ENCODE peak calls at places on chromosomes 5 and 9, in seven cellular contexts. J, Z, K, D, C, Y and W are unnamed samples.

GRCh38 chr9:76576344-76576743 is 117.4 kb downstream of the GCNT1 start:
- DNase-seq in J (no peak), Z (peak; percentile 78), K (peak; percentile 87), D (peak; percentile 70), C (no peak), Y (no peak), W (peak; percentile 63)

GRCh38 chr9:107299437-107299836 is 16.4 kb downstream of the RAD23B start:
- DNase-seq in J (no peak), Z (no peak), K (no peak), D (no peak), C (no peak), Y (no peak), W (no peak)

GRCh38 chr9:113522419-113522818 is 58.9 kb downstream of the RGS3 start:
- DNase-seq in J (no peak), Z (no peak), K (no peak), D (no peak), C (no peak), Y (no peak), W (no peak)

GRCh38 chr5:119274767-119275130 is 81.1 kb upstream of the TNFAIP8 start:
- DNase-seq in J (peak; percentile 30), Z (peak; percentile 53), K (no peak), D (no peak), C (peak; percentile 18), Y (no peak), W (peak; percentile 84)

GRCh38 chr9:5838884-5839571 is 6.1 kb upstream of the ERMP1 start:
- DNase-seq in J (peak; percentile 53), Z (no peak), K (no peak), D (no peak), C (peak; percentile 77), Y (peak; percentile 59), W (no peak)

GRCh38 chr5:109693535-109694152 is 3.9 kb downstream of the MAN2A1 start:
- DNase-seq in J (no peak), Z (no peak), K (no peak), D (no peak), C (no peak), Y (no peak), W (no peak)

GRCh38 chr9:36045610-36046009 is 8.9 kb downstream of the RECK start:
- DNase-seq in J (no peak), Z (no peak), K (no peak), D (no peak), C (no peak), Y (no peak), W (no peak)

GRCh38 chr5:1078851-1079250 is 33.0 kb downstream of the SLC12A7 start:
- DNase-seq in J (no peak), Z (no peak), K (no peak), D (no peak), C (no peak), Y (no peak), W (no peak)

GRCh38 chr5:73981696-73982095 is 355.7 kb downstream of the ARHGEF28 start:
- DNase-seq in J (no peak), Z (no peak), K (no peak), D (no peak), C (no peak), Y (no peak), W (no peak)

GRCh38 chr5:108143581-108143980 is 238.3 kb downstream of the FBXL17 start:
- DNase-seq in J (no peak), Z (no peak), K (no peak), D (no peak), C (no peak), Y (no peak), W (no peak)

GRCh38 chr5:10301842-10302610 is 5.7 kb downstream of the CMBL start:
- DNase-seq in J (no peak), Z (no peak), K (no peak), D (no peak), C (no peak), Y (no peak), W (no peak)

GRCh38 chr5:133051117-133051546 is 681 bp upstream of the HSPA4 start:
- DNase-seq in J (no peak), Z (no peak), K (no peak), D (no peak), C (no peak), Y (no peak), W (no peak)

GRCh38 chr9:112311497-112311896 is 21.9 kb downstream of the PTBP3 start:
- DNase-seq in J (no peak), Z (no peak), K (no peak), D (no peak), C (no peak), Y (no peak), W (no peak)

GRCh38 chr5:141919218-141920129 is 4.2 kb upstream of the DELE1 start:
- DNase-seq in J (peak; percentile 18), Z (no peak), K (no peak), D (no peak), C (no peak), Y (no peak), W (no peak)

GRCh38 chr9:86287013-86287412 is 4.7 kb upstream of the ISCA1 start:
- DNase-seq in J (no peak), Z (peak; percentile 35), K (no peak), D (no peak), C (no peak), Y (peak; percentile 64), W (no peak)

GRCh38 chr9:78940121-78940855 is 631.5 kb upstream of the TLE4 start:
- DNase-seq in J (no peak), Z (no peak), K (no peak), D (no peak), C (no peak), Y (no peak), W (no peak)

GRCh38 chr5:147874910-147875367 is 3.6 kb upstream of the SCGB3A2 start:
- DNase-seq in J (no peak), Z (no peak), K (no peak), D (no peak), C (no peak), Y (peak; percentile 78), W (no peak)

GRCh38 chr5:104062495-104063377 is 500.1 kb upstream of the NUDT12 start:
- DNase-seq in J (no peak), Z (no peak), K (no peak), D (no peak), C (peak; percentile 34), Y (peak; percentile 38), W (no peak)

GRCh38 chr5:51558682-51559081 is 175.4 kb downstream of the ISL1 start:
- DNase-seq in J (no peak), Z (no peak), K (no peak), D (no peak), C (no peak), Y (no peak), W (no peak)

GRCh38 chr5:169067641-169068316 is 233.2 kb downstream of the SLIT3 start:
- DNase-seq in J (no peak), Z (no peak), K (no peak), D (no peak), C (no peak), Y (no peak), W (no peak)

GRCh38 chr9:104858271-104858670 is 69.7 kb downstream of the ABCA1 start:
- DNase-seq in J (no peak), Z (no peak), K (no peak), D (no peak), C (no peak), Y (no peak), W (no peak)

GRCh38 chr5:116824751-116825438 is 250.3 kb upstream of the SEMA6A start:
- DNase-seq in J (no peak), Z (no peak), K (no peak), D (no peak), C (no peak), Y (no peak), W (no peak)

GRCh38 chr5:113212244-113212920 is 222.4 kb downstream of the TSSK1B start:
- DNase-seq in J (no peak), Z (no peak), K (peak; percentile 85), D (no peak), C (no peak), Y (no peak), W (no peak)

GRCh38 chr5:56233230-56233629 is at the start of gene ANKRD55:
- DNase-seq in J (no peak), Z (no peak), K (no peak), D (no peak), C (no peak), Y (no peak), W (no peak)
- H3K4me1 ChIP-seq in J (no peaks in the 10 kb centered on the region), Z (no peaks in the 10 kb centered on the region), K (peaks cover 4% of the 10 kb centered on the region), D (no peaks in the 10 kb centered on the region), C (no peaks in the 10 kb centered on the region), Y (peaks cover 4% of the 10 kb centered on the region), W (no peaks in the 10 kb centered on the region)

GRCh38 chr5:170265527-170265926 is 32.0 kb downstream of the LCP2 start:
- DNase-seq in J (no peak), Z (no peak), K (no peak), D (no peak), C (no peak), Y (no peak), W (no peak)
- H3K4me1 ChIP-seq in J (peaks cover 65% of the 10 kb centered on the region), Z (peaks cover 96% of the 10 kb centered on the region), K (no peaks in the 10 kb centered on the region), D (peaks cover 97% of the 10 kb centered on the region), C (no peaks in the 10 kb centered on the region), Y (peaks cover 8% of the 10 kb centered on the region), W (peaks cover 98% of the 10 kb centered on the region)

DNA sequence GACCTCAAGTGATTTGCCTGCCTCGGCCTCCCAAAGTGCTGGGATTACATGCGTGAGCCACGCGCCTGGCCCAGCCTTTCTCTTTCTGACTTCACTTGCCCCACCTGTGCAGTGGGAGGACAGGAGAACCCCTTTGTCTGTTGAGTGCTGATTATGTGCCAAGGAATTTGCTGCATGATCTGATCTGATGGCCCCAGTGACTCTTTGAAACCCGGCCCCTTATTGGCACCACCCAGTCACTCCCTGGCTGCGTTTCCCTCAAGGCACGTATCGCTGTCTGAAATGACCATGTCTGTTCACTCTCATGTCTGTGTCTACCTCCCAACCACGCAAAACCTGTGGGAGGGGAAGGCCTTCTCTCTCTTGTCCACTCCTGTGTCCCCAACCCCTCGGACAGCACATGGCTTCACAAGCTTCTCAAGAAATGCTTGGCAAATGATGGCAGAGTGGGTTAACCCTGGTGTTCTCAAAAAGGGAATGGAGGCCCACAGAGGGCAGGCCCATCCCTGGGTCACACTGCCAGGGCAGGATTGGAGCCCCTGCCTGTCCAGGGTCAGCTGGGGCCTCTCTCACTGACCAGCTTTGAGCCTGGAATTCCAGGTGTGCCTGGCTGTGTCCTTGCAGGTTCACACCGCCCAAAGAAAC is 21.9 kb downstream of the NEK6 start:
- DNase-seq in J (no peak), Z (no peak), K (no peak), D (no peak), C (no peak), Y (no peak), W (no peak)
- H3K4me1 ChIP-seq in J (no peaks in the 10 kb centered on the region), Z (no peaks in the 10 kb centered on the region), K (peaks cover 62% of the 10 kb centered on the region), D (no peaks in the 10 kb centered on the region), C (peaks cover 15% of the 10 kb centered on the region), Y (no peaks in the 10 kb centered on the region), W (peaks cover 1% of the 10 kb centered on the region)

DNA sequence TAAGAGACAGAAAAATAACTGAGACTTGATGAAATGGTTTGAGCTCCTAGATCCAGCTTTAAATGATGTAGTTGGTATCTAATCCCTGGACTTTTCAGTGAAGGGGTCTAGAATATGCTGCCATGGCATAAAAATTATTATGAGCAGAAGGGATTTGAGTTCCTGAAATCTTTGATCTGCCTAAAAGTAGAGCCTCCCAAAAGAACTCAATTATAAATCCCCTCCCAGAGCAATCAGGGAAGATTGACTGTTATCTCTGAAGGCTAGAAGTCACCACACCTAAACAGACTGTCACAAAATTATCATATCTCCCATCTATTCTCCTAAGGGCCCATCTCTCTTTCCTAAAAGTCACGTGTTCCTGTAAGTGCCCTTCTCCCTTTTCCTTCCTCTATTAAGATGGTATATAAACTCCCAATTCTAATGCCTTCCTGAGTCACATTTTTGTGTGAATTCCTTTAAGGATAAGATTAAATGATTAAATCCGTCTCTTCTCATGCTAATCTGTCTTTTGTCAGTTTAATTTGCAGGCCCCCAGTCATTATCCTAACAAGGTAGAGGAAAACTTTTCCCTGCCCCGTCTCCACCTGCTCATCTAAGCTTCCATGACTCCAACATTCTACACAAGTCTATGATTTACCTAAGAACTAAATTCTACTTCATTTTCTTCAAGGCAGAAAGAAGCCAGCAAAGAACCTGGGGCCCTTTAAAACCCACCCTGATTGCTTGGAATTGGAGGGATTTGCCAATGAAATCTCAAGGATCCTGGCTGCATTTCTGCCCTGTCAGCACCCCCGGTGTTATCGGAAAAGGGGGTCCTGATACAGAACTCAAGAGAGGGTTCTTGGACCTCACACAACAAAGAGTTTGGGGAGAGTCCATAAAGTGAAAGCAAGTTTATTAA is 47.1 kb upstream of the PWWP2A start:
- DNase-seq in J (no peak), Z (no peak), K (no peak), D (no peak), C (no peak), Y (peak; percentile 46), W (no peak)
- H3K4me1 ChIP-seq in J (peaks cover 5% of the 10 kb centered on the region), Z (no peaks in the 10 kb centered on the region), K (peaks cover 39% of the 10 kb centered on the region), D (no peaks in the 10 kb centered on the region), C (peaks cover 18% of the 10 kb centered on the region), Y (peaks cover 14% of the 10 kb centered on the region), W (no peaks in the 10 kb centered on the region)